ENCODE peak calls at places on chromosomes 2 and 18, in seven cellular contexts. X is ovary, B is GM12891, P is GM12892, D is A549, M is erythroblast, G is K562. I is an unnamed sample.

GRCh38 chr2:1823187-1824169 is 79.2 kb upstream of the PXDN start:
- DNase-seq in X (no peak), B (no peak), P (no peak), D (no peak), M (no peak), G (no peak), I (no peak)

GRCh38 chr2:73700661-73701447 is 36.3 kb downstream of the TPRKB start:
- DNase-seq in X (no peak), B (no peak), P (no peak), D (no peak), M (no peak), G (peak; percentile 47), I (no peak)

GRCh38 chr2:54249629-54250028 is 6.4 kb downstream of the TSPYL6 start:
- DNase-seq in X (no peak), B (no peak), P (no peak), D (no peak), M (no peak), G (no peak), I (no peak)

GRCh38 chr18:37481491-37481890 is 84.1 kb downstream of the CELF4 start:
- DNase-seq in X (no peak), B (no peak), P (no peak), D (no peak), M (no peak), G (no peak), I (no peak)

GRCh38 chr2:124489686-124490085 is 464.6 kb downstream of the CNTNAP5 start:
- DNase-seq in X (no peak), B (no peak), P (no peak), D (no peak), M (no peak), G (no peak), I (no peak)

GRCh38 chr2:126809357-126809756 is 89.3 kb upstream of the TEX51 start:
- DNase-seq in X (no peak), B (no peak), P (no peak), D (no peak), M (no peak), G (no peak), I (no peak)

GRCh38 chr2:73284296-73285161 is at the start of gene FBXO41:
- DNase-seq in X (peak; percentile 43), B (peak; percentile 90), P (peak; percentile 82), D (peak; percentile 48), M (no peak), G (peak; percentile 88), I (no peak)

GRCh38 chr2:62570861-62571698 is 65.1 kb upstream of the TMEM17 start:
- DNase-seq in X (peak; percentile 26), B (no peak), P (no peak), D (peak; percentile 63), M (no peak), G (no peak), I (no peak)

GRCh38 chr2:77458216-77458615 is 64.0 kb downstream of the LRRTM4 start:
- DNase-seq in X (no peak), B (no peak), P (no peak), D (no peak), M (no peak), G (no peak), I (no peak)

DNA sequence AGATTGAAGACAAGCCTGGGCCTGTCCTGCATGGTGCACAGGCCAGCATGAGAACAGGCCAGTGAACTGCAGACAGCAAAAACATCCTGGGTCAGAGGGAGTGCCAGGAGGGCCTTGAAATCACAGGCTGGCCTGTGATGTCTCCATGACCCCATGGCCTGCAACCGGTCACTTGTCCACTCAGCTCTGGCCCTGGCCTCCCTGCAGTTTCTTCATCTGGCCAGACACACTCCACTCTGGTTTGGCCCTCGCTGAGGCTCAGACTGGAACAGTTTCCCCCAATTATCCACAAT is 12.6 kb downstream of the CYRIA start:
- DNase-seq in X (peak; percentile 40), B (no peak), P (no peak), D (no peak), M (no peak), G (no peak), I (no peak)
- TF ChIP-seq POLR2A in X (no peak), B (no peak), P (no peak), D (no peak), M (no peak), G (no peak), I (no peak)

GRCh38 chr18:79798346-79798998 is 734 bp downstream of the KCNG2 start:
- DNase-seq in X (no peak), B (no peak), P (no peak), D (no peak), M (no peak), G (no peak), I (no peak)

GRCh38 chr18:79800353-79801180 is 2.8 kb downstream of the KCNG2 start:
- DNase-seq in X (no peak), B (no peak), P (no peak), D (no peak), M (no peak), G (no peak), I (no peak)

GRCh38 chr18:79797518-79798345 is at the start of gene KCNG2:
- DNase-seq in X (no peak), B (peak; percentile 72), P (peak; percentile 65), D (peak; percentile 19), M (peak; percentile 51), G (no peak), I (no peak)

GRCh38 chr18:79799619-79800352 is 2.0 kb downstream of the KCNG2 start:
- DNase-seq in X (no peak), B (no peak), P (no peak), D (no peak), M (no peak), G (no peak), I (no peak)

GRCh38 chr18:79798999-79799370 is 1.2 kb downstream of the KCNG2 start:
- DNase-seq in X (no peak), B (no peak), P (no peak), D (no peak), M (no peak), G (no peak), I (no peak)
- TF ChIP-seq POLR2A in X (no peak), B (no peak), P (no peak), D (no peak), M (no peak), G (no peak), I (no peak)

DNA sequence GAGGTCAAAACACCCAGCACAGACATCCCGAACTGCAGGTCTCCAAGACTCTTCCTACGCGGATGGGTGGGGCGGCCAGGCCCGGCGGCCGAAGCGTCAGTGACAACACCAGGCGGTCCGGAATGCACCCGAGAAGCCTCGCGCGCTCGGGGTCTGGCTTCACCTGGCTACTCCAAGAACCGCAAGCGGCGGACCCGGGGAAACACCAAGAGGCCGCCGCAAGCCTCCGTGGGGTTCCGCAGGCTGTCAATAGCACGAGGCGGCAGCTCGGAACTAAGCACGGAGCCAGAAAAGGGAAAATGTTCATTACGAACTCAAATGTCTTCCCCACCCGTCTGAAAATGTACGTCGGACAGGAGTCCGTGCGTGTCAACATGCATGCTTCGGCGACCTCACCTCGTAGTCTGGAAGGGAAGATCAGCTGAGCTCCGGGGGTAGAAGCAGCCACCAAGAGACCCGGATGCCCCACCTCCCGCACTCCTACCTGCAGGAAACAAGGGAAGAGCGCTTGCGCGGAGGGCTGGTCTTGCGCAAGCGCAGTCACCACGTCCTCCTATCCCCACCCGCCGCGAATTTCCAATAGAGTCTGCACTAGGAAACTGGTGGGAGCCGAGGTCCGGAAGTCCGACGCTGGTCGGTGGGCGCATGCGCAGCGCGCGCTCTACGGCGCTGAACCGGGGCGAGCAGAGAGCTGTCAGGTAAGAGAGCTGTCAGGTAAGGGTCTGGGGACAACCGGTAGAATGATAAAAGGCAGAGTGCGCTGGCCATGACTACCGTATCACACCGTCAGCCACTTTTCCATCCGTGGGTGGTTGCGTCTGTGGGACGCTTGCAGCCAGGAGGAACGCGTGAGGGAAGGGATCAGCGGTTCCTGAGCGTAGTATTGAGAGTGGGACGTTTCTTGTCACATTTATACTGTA is at the start of the genes GPATCH11 and HEATR5B:
- DNase-seq in X (peak; percentile 95), B (peak; percentile 83), P (peak; percentile 86), D (peak; percentile 98), M (peak; percentile 95), G (peak; percentile 98), I (peak; percentile 87)
- TF ChIP-seq POLR2A in X (peak; percentile 11), B (peak; percentile 78), P (peak; percentile 74), D (peak; percentile 48), M (peak; percentile 71), G (peak; percentile 87), I (peak; percentile 67)

GRCh38 chr18:50967714-50968661 is at the start of gene ELAC1:
- DNase-seq in X (peak; percentile 83), B (peak; percentile 78), P (peak; percentile 77), D (peak; percentile 82), M (peak; percentile 94), G (peak; percentile 82), I (peak; percentile 61)
- TF ChIP-seq POLR2A in X (peak; percentile 92), B (peak; percentile 87), P (peak; percentile 94), D (peak; percentile 77), M (peak; percentile 91), G (peak; percentile 79), I (peak; percentile 83)

GRCh38 chr2:189673661-189674373 is 653 bp upstream of the ANKAR start:
- DNase-seq in X (no peak), B (no peak), P (no peak), D (no peak), M (no peak), G (no peak), I (no peak)

GRCh38 chr2:189676471-189676870 is 2.0 kb downstream of the ANKAR start:
- DNase-seq in X (no peak), B (no peak), P (no peak), D (no peak), M (no peak), G (no peak), I (no peak)

GRCh38 chr2:189669913-189670312 is 4.6 kb upstream of the ANKAR start:
- DNase-seq in X (no peak), B (no peak), P (no peak), D (no peak), M (no peak), G (no peak), I (no peak)

GRCh38 chr2:189679224-189679623 is 4.8 kb downstream of the ANKAR start:
- DNase-seq in X (no peak), B (no peak), P (no peak), D (no peak), M (no peak), G (no peak), I (no peak)

GRCh38 chr2:189674374-189675112 is at the start of gene ANKAR:
- DNase-seq in X (peak; percentile 94), B (peak; percentile 79), P (peak; percentile 77), D (peak; percentile 92), M (peak; percentile 95), G (no peak), I (peak; percentile 81)
- TF ChIP-seq POLR2A in X (peak; percentile 60), B (peak; percentile 47), P (peak; percentile 76), D (peak; percentile 78), M (peak; percentile 81), G (no peak), I (peak; percentile 54)

I was measured in H54.